ENCODE peak calls at places on chromosomes 16 and 17, in nine cellular contexts. Z is GM23248, J is IMR-90, C is fibroblast of lung, X is mammary epithelial cell, Y is endothelial cell of umbilical vein, A is PC-3, E is mesendoderm, Q is NT2/D1. G is an unnamed sample.

GRCh38 chr16:87692756-87693155 is 73.0 kb downstream of the KLHDC4 start:
- DNase-seq in Z (no peak), J (no peak), C (no peak), X (no peak), Y (no peak), A (no peak), E (no peak), Q (no peak), G (no peak)

GRCh38 chr16:89615596-89616090 is 2.2 kb downstream of the DPEP1 start:
- DNase-seq in Z (peak), J (no peak), C (no peak), X (no peak), Y (no peak), A (no peak), E (no peak), Q (no peak), G (no peak)

GRCh38 chr16:56372938-56373337 is 52.4 kb downstream of the AMFR start:
- DNase-seq in Z (no peak), J (peak), C (no peak), X (no peak), Y (no peak), A (peak), E (no peak), Q (no peak), G (no peak)

GRCh38 chr16:75251280-75252048 is at the start of gene BCAR1:
- DNase-seq in Z (peak), J (peak), C (peak), X (peak), Y (peak), A (peak), E (peak), Q (peak), G (peak)

GRCh38 chr17:19000531-19001011 is 4.0 kb downstream of the FAM83G start:
- DNase-seq in Z (peak), J (peak), C (peak), X (peak), Y (no peak), A (peak), E (no peak), Q (no peak), G (no peak)

GRCh38 chr17:6712058-6712853 is 913 bp downstream of the SLC13A5 start:
- DNase-seq in Z (peak), J (no peak), C (peak), X (peak), Y (no peak), A (no peak), E (peak), Q (peak), G (peak)

GRCh38 chr17:17545031-17545820 is 46.3 kb downstream of the PEMT start:
- DNase-seq in Z (peak), J (peak), C (peak), X (peak), Y (no peak), A (no peak), E (no peak), Q (no peak), G (no peak)

GRCh38 chr17:75666959-75667790 is at the start of the genes RECQL5 and SAP30BP:
- DNase-seq in Z (peak), J (peak), C (peak), X (peak), Y (peak), A (peak), E (peak), Q (peak), G (peak)

GRCh38 chr17:11991461-11991860 is 5.8 kb downstream of the ZNF18 start:
- DNase-seq in Z (no peak), J (no peak), C (no peak), X (no peak), Y (no peak), A (no peak), E (peak), Q (no peak), G (no peak)

GRCh38 chr16:1713331-1713730 is 7.3 kb downstream of the MAPK8IP3 start:
- DNase-seq in Z (no peak), J (no peak), C (no peak), X (no peak), Y (no peak), A (no peak), E (no peak), Q (no peak), G (no peak)

GRCh38 chr17:3592216-3592860 is 16.9 kb downstream of the TRPV1 start:
- DNase-seq in Z (no peak), J (no peak), C (no peak), X (no peak), Y (no peak), A (no peak), E (no peak), Q (no peak), G (no peak)

GRCh38 chr17:8441690-8442089 is 6.0 kb downstream of the NDEL1 start:
- DNase-seq in Z (no peak), J (no peak), C (no peak), X (no peak), Y (peak), A (no peak), E (no peak), Q (no peak), G (no peak)

GRCh38 chr16:75566889-75567255 is 693 bp downstream of the GABARAPL2 start:
- DNase-seq in Z (peak), J (no peak), C (peak), X (no peak), Y (peak), A (no peak), E (no peak), Q (no peak), G (peak)

GRCh38 chr17:17526369-17526768 is 30.2 kb upstream of the RASD1 start:
- DNase-seq in Z (no peak), J (no peak), C (no peak), X (no peak), Y (no peak), A (no peak), E (no peak), Q (no peak), G (no peak)

GRCh38 chr17:17774009-17774881 is 62.5 kb downstream of the SREBF1 start:
- DNase-seq in Z (peak), J (peak), C (peak), X (peak), Y (peak), A (peak), E (no peak), Q (no peak), G (no peak)

GRCh38 chr16:85028638-85029412 is 1.2 kb downstream of the KIAA0513 start:
- DNase-seq in Z (peak), J (peak), C (peak), X (peak), Y (peak), A (peak), E (no peak), Q (no peak), G (peak)

GRCh38 chr16:85026696-85027095 is 899 bp upstream of the KIAA0513 start:
- DNase-seq in Z (no peak), J (no peak), C (no peak), X (no peak), Y (peak), A (peak), E (no peak), Q (no peak), G (no peak)

GRCh38 chr16:85029413-85029794 is 1.8 kb downstream of the KIAA0513 start:
- DNase-seq in Z (peak), J (peak), C (peak), X (peak), Y (no peak), A (peak), E (peak), Q (no peak), G (peak)

GRCh38 chr16:85027349-85027967 is at the start of gene KIAA0513:
- DNase-seq in Z (peak), J (peak), C (peak), X (peak), Y (peak), A (peak), E (peak), Q (peak), G (peak)

DNA sequence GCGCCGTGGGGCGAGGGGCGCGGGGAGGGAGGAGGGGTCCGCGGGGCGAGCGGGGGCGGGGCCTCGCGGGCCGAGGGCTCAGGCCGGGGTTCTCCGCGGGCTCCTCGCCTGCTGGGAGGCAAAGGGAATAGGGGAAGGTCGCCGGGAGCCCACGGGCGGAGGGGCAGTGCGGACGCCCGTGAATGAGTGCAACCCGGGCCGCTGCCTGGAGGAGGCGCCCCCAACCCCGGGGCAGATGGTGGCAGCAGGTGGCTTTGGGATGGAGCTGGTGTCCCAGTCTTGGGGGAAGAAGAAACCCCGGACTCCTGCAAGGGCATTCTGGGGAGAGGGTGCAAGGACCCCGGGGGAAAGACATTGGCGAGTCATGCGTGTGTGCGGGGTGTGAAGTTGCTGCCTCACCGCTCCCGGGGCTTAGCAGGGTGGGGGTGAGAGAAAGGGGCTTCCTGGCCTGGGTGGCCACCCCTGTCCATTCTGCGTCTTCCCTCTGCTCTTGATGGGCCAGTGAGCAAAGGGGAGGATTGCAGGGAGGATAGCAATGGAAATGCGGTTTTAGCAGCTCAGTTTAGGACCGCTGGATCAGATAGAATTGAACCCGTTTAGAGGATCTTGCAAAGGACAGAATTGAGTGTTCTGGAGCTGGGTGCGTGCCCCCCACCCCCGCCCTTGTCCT is 508 bp downstream of the KIAA0513 start:
- DNase-seq in Z (peak), J (no peak), C (no peak), X (no peak), Y (no peak), A (no peak), E (no peak), Q (no peak), G (no peak)
- H3K9ac ChIP-seq in Z (peak), J (peak), C (peak), X (peak), Y (peak), A (peak), E (peak), Q (peak), G (peak)

GRCh38 chr17:78355701-78356100 is 4.2 kb downstream of the SOCS3 start:
- DNase-seq in Z (no peak), J (peak), C (no peak), X (no peak), Y (no peak), A (no peak), E (no peak), Q (no peak), G (peak)
- H3K9ac ChIP-seq in Z (peak), J (peak), C (no peak), X (no peak), Y (no peak), A (no peak), E (peak), Q (no peak), G (no peak)

GRCh38 chr17:2059837-2060658 is 5.1 kb downstream of the HIC1 start:
- DNase-seq in Z (no peak), J (no peak), C (no peak), X (no peak), Y (no peak), A (no peak), E (no peak), Q (no peak), G (no peak)
- H3K9ac ChIP-seq in Z (peak), J (peak), C (peak), X (no peak), Y (no peak), A (no peak), E (no peak), Q (no peak), G (no peak)

DNA sequence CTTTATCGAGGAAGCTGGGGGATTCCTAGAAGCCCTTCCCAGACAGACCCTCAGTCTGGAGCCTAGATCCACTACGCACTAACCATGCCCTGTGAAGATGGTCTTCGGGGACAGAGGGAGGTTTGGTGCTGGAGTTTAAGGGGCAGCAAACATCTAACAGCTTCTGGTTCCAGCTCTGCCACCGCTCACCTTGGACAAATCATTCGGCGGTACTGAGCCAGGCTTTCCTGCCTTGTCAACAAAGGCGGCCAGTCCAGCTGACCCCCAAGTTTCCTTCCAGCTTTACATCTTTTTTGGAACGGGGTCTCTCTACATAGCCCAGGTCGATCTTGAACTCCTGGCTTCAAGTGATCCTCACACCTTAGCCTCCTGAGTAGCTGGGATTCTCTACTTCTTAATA is 369 bp upstream of the GJD3 start:
- DNase-seq in Z (no peak), J (no peak), C (no peak), X (no peak), Y (no peak), A (no peak), E (no peak), Q (no peak), G (no peak)
- H3K9ac ChIP-seq in Z (no peak), J (no peak), C (no peak), X (no peak), Y (no peak), A (no peak), E (no peak), Q (peak), G (no peak)

GRCh38 chr17:16363749-16364536 is 10.7 kb upstream of the CENPV start:
- DNase-seq in Z (peak), J (peak), C (peak), X (peak), Y (peak), A (peak), E (peak), Q (peak), G (peak)
- H3K9ac ChIP-seq in Z (no peak), J (no peak), C (no peak), X (no peak), Y (no peak), A (no peak), E (no peak), Q (no peak), G (no peak)

GRCh38 chr16:30996324-30996999 is 11.5 kb downstream of the HSD3B7 start:
- DNase-seq in Z (peak), J (no peak), C (no peak), X (no peak), Y (peak), A (peak), E (no peak), Q (no peak), G (no peak)
- H3K9ac ChIP-seq in Z (peak), J (peak), C (peak), X (peak), Y (peak), A (peak), E (peak), Q (peak), G (no peak)